ENCODE peak calls at places on chromosomes 6 and 20, in seven cellular contexts. F, I, B, L, R, W and Z are unnamed samples.

GRCh38 chr20:25859649-25860530 is 163.2 kb upstream of the ZNF337 start:
- DNase-seq in F (no peak), I (no peak), B (no peak), L (peak; percentile 65), R (peak; percentile 25), W (no peak), Z (peak; percentile 77)

GRCh38 chr6:147040521-147040920 is 163.7 kb upstream of the STXBP5 start:
- DNase-seq in F (no peak), I (no peak), B (no peak), L (no peak), R (no peak), W (no peak), Z (no peak)

GRCh38 chr6:111444794-111445193 is 38.2 kb downstream of the REV3L start:
- DNase-seq in F (no peak), I (no peak), B (no peak), L (no peak), R (no peak), W (no peak), Z (no peak)

GRCh38 chr6:132548746-132549463 is 3.6 kb upstream of the TAAR8 start:
- DNase-seq in F (peak; percentile 13), I (no peak), B (no peak), L (no peak), R (no peak), W (no peak), Z (no peak)

GRCh38 chr6:109515781-109516409 is 32.9 kb upstream of the ZBTB24 start:
- DNase-seq in F (no peak), I (no peak), B (no peak), L (no peak), R (no peak), W (no peak), Z (no peak)

GRCh38 chr20:47146703-47147102 is 209.8 kb downstream of the ZMYND8 start:
- DNase-seq in F (peak; percentile 32), I (no peak), B (no peak), L (peak; percentile 74), R (no peak), W (no peak), Z (no peak)

GRCh38 chr6:16681260-16681873 is 79.9 kb downstream of the ATXN1 start:
- DNase-seq in F (no peak), I (peak; percentile 91), B (no peak), L (peak; percentile 94), R (no peak), W (no peak), Z (no peak)

GRCh38 chr6:139291813-139292619 is at the start of gene TXLNB:
- DNase-seq in F (no peak), I (peak; percentile 6), B (no peak), L (no peak), R (no peak), W (peak; percentile 83), Z (no peak)

GRCh38 chr6:27312146-27312949 is at the start of gene POM121L2:
- DNase-seq in F (no peak), I (no peak), B (peak; percentile 90), L (peak; percentile 71), R (no peak), W (no peak), Z (peak; percentile 68)

GRCh38 chr6:31115941-31116560 is 1.5 kb downstream of the PSORS1C1 start:
- DNase-seq in F (no peak), I (no peak), B (no peak), L (no peak), R (no peak), W (no peak), Z (no peak)

GRCh38 chr6:26016326-26017275 is 54.0 kb downstream of the TRIM38 start:
- DNase-seq in F (no peak), I (no peak), B (no peak), L (no peak), R (no peak), W (no peak), Z (no peak)

GRCh38 chr6:90676516-90676915 is 89.6 kb upstream of the MAP3K7 start:
- DNase-seq in F (peak; percentile 58), I (no peak), B (no peak), L (no peak), R (no peak), W (no peak), Z (no peak)

GRCh38 chr6:48552905-48553304 is 441.9 kb upstream of the PTCHD4 start:
- DNase-seq in F (no peak), I (no peak), B (no peak), L (no peak), R (no peak), W (no peak), Z (no peak)

GRCh38 chr6:127119361-127120108 is 1.1 kb downstream of the RSPO3 start:
- DNase-seq in F (no peak), I (no peak), B (peak; percentile 81), L (no peak), R (no peak), W (no peak), Z (peak; percentile 48)

GRCh38 chr6:111925296-111925695 is 52.0 kb upstream of the FYN start:
- DNase-seq in F (no peak), I (no peak), B (no peak), L (no peak), R (no peak), W (no peak), Z (no peak)

GRCh38 chr20:8361008-8361652 is 229.1 kb downstream of the PLCB1 start:
- DNase-seq in F (no peak), I (no peak), B (no peak), L (no peak), R (no peak), W (peak; percentile 17), Z (no peak)

GRCh38 chr20:8364734-8365078 is 232.6 kb downstream of the PLCB1 start:
- DNase-seq in F (no peak), I (no peak), B (no peak), L (no peak), R (no peak), W (no peak), Z (no peak)

GRCh38 chr20:8361779-8362178 is 229.7 kb downstream of the PLCB1 start:
- DNase-seq in F (no peak), I (no peak), B (no peak), L (no peak), R (no peak), W (no peak), Z (no peak)

GRCh38 chr20:8363970-8364733 is 232.1 kb downstream of the PLCB1 start:
- DNase-seq in F (no peak), I (no peak), B (no peak), L (peak; percentile 95), R (no peak), W (no peak), Z (no peak)

DNA sequence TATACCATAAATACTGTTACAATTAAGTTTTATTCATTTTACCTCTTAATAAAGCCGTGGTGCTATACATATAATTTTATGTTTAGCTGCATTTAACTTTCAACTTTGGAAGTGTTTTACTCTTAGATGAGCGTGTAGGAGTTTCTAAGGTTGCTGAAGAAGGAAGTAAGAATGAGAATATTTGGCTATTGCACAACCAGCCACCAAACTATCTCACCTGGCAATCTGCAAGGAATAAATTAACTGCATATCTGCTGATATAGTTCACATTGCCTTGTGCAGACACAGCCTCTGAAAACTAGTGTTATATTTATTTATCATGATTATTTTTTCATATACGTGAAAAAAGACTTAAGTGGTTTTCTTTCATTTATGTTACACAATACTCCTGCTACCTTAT is 230.4 kb downstream of the PLCB1 start:
- DNase-seq in F (no peak), I (no peak), B (no peak), L (no peak), R (no peak), W (no peak), Z (no peak)
- TF ChIP-seq YY1 in F (no peak), I (no peak), B (no peak), L (no peak), R (no peak), W (no peak), Z (no peak)

GRCh38 chr6:52390361-52390727 is 28.4 kb downstream of the PAQR8 start:
- DNase-seq in F (no peak), I (peak; percentile 45), B (no peak), L (peak; percentile 74), R (peak; percentile 64), W (peak; percentile 72), Z (peak; percentile 34)
- TF ChIP-seq YY1 in F (no peak), I (no peak), B (no peak), L (no peak), R (no peak), W (no peak), Z (no peak)

GRCh38 chr6:170025341-170026271 is 265.3 kb downstream of the DLL1 start:
- DNase-seq in F (no peak), I (no peak), B (no peak), L (no peak), R (no peak), W (no peak), Z (no peak)

GRCh38 chr6:170022827-170023619 is 267.9 kb downstream of the DLL1 start:
- DNase-seq in F (no peak), I (no peak), B (peak; percentile 71), L (no peak), R (no peak), W (no peak), Z (no peak)

GRCh38 chr6:170026272-170027110 is 264.4 kb downstream of the DLL1 start:
- DNase-seq in F (no peak), I (peak; percentile 27), B (no peak), L (no peak), R (no peak), W (no peak), Z (no peak)

GRCh38 chr6:170023620-170024521 is 267.0 kb downstream of the DLL1 start:
- DNase-seq in F (no peak), I (no peak), B (no peak), L (no peak), R (no peak), W (no peak), Z (no peak)

GRCh38 chr6:170024940-170025339 is 265.9 kb downstream of the DLL1 start:
- DNase-seq in F (no peak), I (no peak), B (no peak), L (no peak), R (no peak), W (no peak), Z (peak; percentile 88)
- TF ChIP-seq YY1 in F (no peak), I (no peak), B (no peak), L (no peak), R (no peak), W (no peak), Z (no peak)

GRCh38 chr6:105458552-105458951 is 55.7 kb upstream of the PREP start:
- DNase-seq in F (no peak), I (no peak), B (no peak), L (no peak), R (no peak), W (peak; percentile 64), Z (no peak)

GRCh38 chr6:105459049-105459448 is 56.2 kb upstream of the PREP start:
- DNase-seq in F (no peak), I (no peak), B (no peak), L (no peak), R (no peak), W (peak; percentile 98), Z (no peak)

GRCh38 chr6:105460860-105461259 is 58.0 kb upstream of the PREP start:
- DNase-seq in F (no peak), I (no peak), B (no peak), L (no peak), R (no peak), W (no peak), Z (no peak)

GRCh38 chr6:105459884-105460283 is 57.0 kb upstream of the PREP start:
- DNase-seq in F (no peak), I (no peak), B (no peak), L (no peak), R (no peak), W (peak; percentile 46), Z (no peak)

DNA sequence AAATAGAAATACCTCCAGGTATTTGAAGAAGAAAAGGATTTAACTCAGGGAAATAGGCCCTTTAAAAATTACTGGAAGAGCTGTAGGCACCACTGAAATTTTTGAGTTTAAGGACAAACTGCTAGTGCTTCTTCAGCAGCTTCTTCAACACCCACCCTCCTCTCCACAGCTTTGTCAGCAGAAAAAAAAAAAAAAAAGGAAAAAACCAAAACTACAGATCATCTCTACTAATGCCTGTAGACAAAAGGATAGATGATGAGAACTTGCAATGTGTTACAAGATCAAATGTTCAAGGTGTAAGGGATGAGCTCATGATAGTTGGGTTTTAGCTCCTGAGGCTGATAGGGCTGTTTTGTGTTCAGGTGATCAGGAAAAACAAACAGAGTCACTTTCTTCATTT is 55.2 kb upstream of the PREP start:
- DNase-seq in F (no peak), I (no peak), B (no peak), L (no peak), R (no peak), W (no peak), Z (no peak)
- TF ChIP-seq YY1 in F (no peak), I (no peak), B (no peak), L (no peak), R (no peak), W (no peak), Z (no peak)